ENCODE peak calls at places on chromosomes 16 and 17, in four cellular contexts. X is CD8-positive, alpha-beta T cell; V is brain microvascular endothelial cell; P is fibroblast of lung. Z is an unnamed sample.

GRCh38 chr17:73731733-73732132 is 87.5 kb upstream of the SDK2 start:
- DNase-seq in V (no peak), X (no peak), P (no peak), Z (no peak)

GRCh38 chr16:79690159-79690558 is 89.6 kb upstream of the MAF start:
- DNase-seq in V (no peak), P (peak; percentile 17), X (no peak), Z (no peak)

GRCh38 chr16:20102521-20102920 is 28.8 kb upstream of the GPR139 start:
- DNase-seq in X (no peak), P (no peak), V (no peak), Z (no peak)

GRCh38 chr17:6086603-6087400 is 16.6 kb downstream of the WSCD1 start:
- DNase-seq in X (no peak), P (no peak), V (no peak), Z (no peak)

GRCh38 chr17:4365628-4366311 is 705 bp downstream of the UBE2G1 start:
- DNase-seq in X (no peak), P (peak; percentile 11), V (no peak), Z (peak; percentile 48)

GRCh38 chr17:6366144-6366755 is 68.7 kb downstream of the AIPL1 start:
- DNase-seq in P (peak; percentile 82), V (no peak), X (no peak), Z (no peak)

GRCh38 chr17:57676543-57676942 is 68.6 kb downstream of the CCDC182 start:
- DNase-seq in P (no peak), V (no peak), X (no peak), Z (no peak)

GRCh38 chr16:89037261-89038152 is 56.1 kb upstream of the ACSF3 start:
- DNase-seq in P (peak; percentile 17), V (peak; percentile 9), X (no peak), Z (peak; percentile 61)

GRCh38 chr16:17499223-17499902 is 28.6 kb upstream of the XYLT1 start:
- DNase-seq in X (no peak), V (no peak), P (no peak), Z (no peak)

GRCh38 chr16:31504159-31504558 is 4.0 kb downstream of the RUSF1 start:
- DNase-seq in P (no peak), V (no peak), X (no peak), Z (no peak)

GRCh38 chr16:31507929-31508705 is at the start of gene RUSF1:
- DNase-seq in X (peak; percentile 76), V (peak; percentile 85), P (peak; percentile 90), Z (peak; percentile 81)

GRCh38 chr16:31507617-31507928 is 618 bp downstream of the RUSF1 start:
- DNase-seq in X (no peak), V (no peak), P (no peak), Z (no peak)

GRCh38 chr16:31502981-31503380 is 5.2 kb downstream of the RUSF1 start:
- DNase-seq in X (no peak), V (no peak), P (peak; percentile 75), Z (no peak)

GRCh38 chr16:31505483-31505882 is 2.7 kb downstream of the RUSF1 start:
- DNase-seq in V (no peak), P (no peak), X (no peak), Z (no peak)
- TF ChIP-seq CTCF in V (no peak), P (no peak), X (no peak), Z (no peak)

DNA sequence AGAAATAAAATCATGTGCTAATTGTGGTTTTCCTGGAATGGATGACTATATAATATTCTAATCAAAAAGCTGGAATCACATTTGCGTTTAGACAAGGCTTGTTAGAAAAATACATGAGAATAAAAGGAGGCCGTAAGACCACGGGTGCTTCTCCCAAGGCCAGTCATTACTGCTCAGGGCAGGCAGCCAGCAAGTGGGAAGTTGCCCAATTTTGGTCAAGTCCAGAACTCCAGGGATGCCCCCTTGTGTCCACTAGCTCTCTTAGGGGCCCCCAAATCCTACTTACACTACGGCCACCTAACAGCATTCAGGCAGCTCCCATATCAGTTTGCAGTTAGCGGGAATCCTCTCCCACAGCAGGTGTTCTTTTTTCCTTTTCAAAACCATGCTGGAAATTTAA is 26.0 kb upstream of the LYRM9 start:
- DNase-seq in V (no peak), P (peak; percentile 4), X (no peak), Z (no peak)
- TF ChIP-seq CTCF in V (no peak), P (no peak), X (no peak), Z (no peak)

GRCh38 chr17:48500435-48501426 is 30.1 kb downstream of the HOXB1 start:
- DNase-seq in V (no peak), X (no peak), P (peak; percentile 59), Z (no peak)
- TF ChIP-seq CTCF in V (peak; percentile 12), X (no peak), P (no peak), Z (no peak)

DNA sequence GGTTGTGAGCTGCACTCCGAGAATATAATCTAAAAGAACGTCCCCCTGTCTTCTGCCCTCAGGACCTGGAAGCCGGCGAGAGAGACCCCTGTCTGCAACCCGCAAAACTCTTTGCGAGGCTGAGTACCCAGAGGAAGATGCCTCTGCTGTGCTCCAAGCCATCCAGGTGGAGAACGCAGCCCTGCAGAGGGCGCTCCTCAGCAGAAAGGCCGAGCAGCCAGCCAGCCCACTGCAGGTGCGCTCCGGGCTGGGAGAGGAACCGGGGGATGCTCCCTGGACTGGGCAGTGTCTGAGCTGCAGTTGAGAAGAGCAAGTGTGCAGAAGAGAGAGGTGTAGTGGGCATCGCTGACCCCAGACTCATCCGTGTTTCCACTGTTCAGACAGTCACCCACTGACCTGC is 148.3 kb downstream of the KATNIP start:
- DNase-seq in X (no peak), P (no peak), V (no peak), Z (peak; percentile 50)
- TF ChIP-seq CTCF in X (no peak), P (no peak), V (peak; percentile 71), Z (peak; percentile 41)

GRCh38 chr16:31086629-31086906 is 2.2 kb downstream of the PRSS53 start:
- DNase-seq in P (no peak), X (no peak), V (no peak), Z (no peak)

GRCh38 chr16:31088459-31089183 is at the start of gene PRSS53:
- DNase-seq in V (no peak), X (no peak), P (no peak), Z (no peak)

GRCh38 chr16:31087971-31088370 is 772 bp downstream of the PRSS53 start:
- DNase-seq in X (no peak), V (no peak), P (no peak), Z (no peak)

GRCh38 chr16:31085873-31086628 is 2.7 kb downstream of the PRSS53 start:
- DNase-seq in V (no peak), P (no peak), X (no peak), Z (no peak)

DNA sequence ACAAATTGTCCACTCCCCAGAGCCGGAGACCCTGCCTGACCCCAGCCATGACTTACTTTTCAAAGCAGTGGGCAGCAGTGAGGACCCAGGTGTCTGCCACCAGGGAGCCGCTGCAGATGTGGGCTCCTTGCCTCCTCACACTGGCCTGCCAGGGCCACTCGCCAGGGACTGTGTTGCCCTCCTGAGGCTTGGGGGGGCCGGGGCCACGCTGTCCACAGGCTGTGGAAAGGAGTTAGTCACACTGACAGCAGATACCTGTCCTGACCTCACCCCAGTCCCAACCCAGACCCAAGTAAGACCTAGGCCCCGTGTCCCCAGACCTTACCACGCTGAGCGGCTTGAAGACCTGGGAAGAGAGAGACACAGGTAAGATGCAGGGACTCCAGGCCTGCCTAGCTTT is 1.3 kb downstream of the PRSS53 start:
- DNase-seq in X (no peak), V (no peak), P (no peak), Z (no peak)
- TF ChIP-seq CTCF in X (no peak), V (no peak), P (no peak), Z (no peak)

Z was measured in neural crest cell.